ENCODE peak calls at places on chromosomes 2 and 18, in seven cellular contexts. One of them, this sample, is unnamed.

GRCh38 chr2:233204286-233204936 is 47.1 kb upstream of the ATG16L1 start:
- DNase-seq in H9: no peak
- DNase-seq in mesendoderm: no peak
- DNase-seq in IMR-90: no peak
- DNase-seq in H1: no peak
- DNase-seq in mesenchymal stem cell: no peak
- DNase-seq in trophoblast cell: no peak
- DNase-seq in this sample: no peak

GRCh38 chr2:209772316-209772715 is 684 bp downstream of the UNC80 start:
- DNase-seq in H9: no peak
- DNase-seq in mesendoderm: peak
- DNase-seq in IMR-90: no peak
- DNase-seq in H1: no peak
- DNase-seq in mesenchymal stem cell: no peak
- DNase-seq in trophoblast cell: no peak
- DNase-seq in this sample: no peak

GRCh38 chr2:128228894-128229293 is 89.8 kb downstream of the HS6ST1 start:
- DNase-seq in H9: no peak
- DNase-seq in mesendoderm: no peak
- DNase-seq in IMR-90: peak
- DNase-seq in H1: no peak
- DNase-seq in mesenchymal stem cell: peak
- DNase-seq in trophoblast cell: no peak
- DNase-seq in this sample: no peak

GRCh38 chr18:3294435-3295080 is 32.6 kb downstream of the MYL12B start:
- DNase-seq in H9: peak
- DNase-seq in mesendoderm: peak
- DNase-seq in IMR-90: peak
- DNase-seq in H1: no peak
- DNase-seq in mesenchymal stem cell: peak
- DNase-seq in trophoblast cell: peak
- DNase-seq in this sample: no peak

GRCh38 chr2:20398956-20399567 is 47.8 kb upstream of the RHOB start:
- DNase-seq in H9: no peak
- DNase-seq in mesendoderm: no peak
- DNase-seq in IMR-90: peak
- DNase-seq in H1: no peak
- DNase-seq in mesenchymal stem cell: peak
- DNase-seq in trophoblast cell: no peak
- DNase-seq in this sample: no peak

GRCh38 chr18:67973916-67974315 is 457.4 kb upstream of the DSEL start:
- DNase-seq in H9: no peak
- DNase-seq in mesendoderm: no peak
- DNase-seq in IMR-90: no peak
- DNase-seq in H1: no peak
- DNase-seq in mesenchymal stem cell: no peak
- DNase-seq in trophoblast cell: no peak
- DNase-seq in this sample: no peak

GRCh38 chr2:178700922-178701342 is 106.3 kb downstream of the TTN start:
- DNase-seq in H9: no peak
- DNase-seq in mesendoderm: peak
- DNase-seq in IMR-90: peak
- DNase-seq in H1: no peak
- DNase-seq in mesenchymal stem cell: peak
- DNase-seq in trophoblast cell: no peak
- DNase-seq in this sample: peak

GRCh38 chr2:158969717-158970521 is 1.5 kb downstream of the TANC1 start:
- DNase-seq in H9: peak
- DNase-seq in mesendoderm: peak
- DNase-seq in IMR-90: peak
- DNase-seq in H1: no peak
- DNase-seq in mesenchymal stem cell: peak
- DNase-seq in trophoblast cell: peak
- DNase-seq in this sample: peak

GRCh38 chr2:225041871-225042799 is at the start of gene DOCK10:
- DNase-seq in H9: peak
- DNase-seq in mesendoderm: peak
- DNase-seq in IMR-90: peak
- DNase-seq in H1: no peak
- DNase-seq in mesenchymal stem cell: peak
- DNase-seq in trophoblast cell: no peak
- DNase-seq in this sample: peak

DNA sequence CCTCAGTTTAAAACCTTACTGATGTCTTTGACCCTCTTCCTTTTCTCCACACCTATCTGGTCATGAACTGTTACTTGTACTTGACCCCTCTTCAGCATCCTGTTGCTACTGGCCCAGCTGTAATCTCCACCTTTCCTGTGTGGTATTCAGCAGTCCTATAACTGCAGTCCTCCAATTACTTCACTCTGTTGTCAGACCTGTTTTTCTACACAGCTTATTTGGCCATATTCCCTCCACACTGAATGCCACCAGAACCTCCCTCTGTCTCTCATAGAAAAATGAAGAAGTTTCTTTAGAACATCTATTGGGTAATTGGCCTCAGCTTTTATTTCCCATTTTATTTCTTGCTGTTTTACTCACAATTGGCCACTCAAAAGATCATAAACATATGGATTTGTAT is 155.4 kb downstream of the ASXL3 start:
- DNase-seq in H9: no peak
- DNase-seq in mesendoderm: no peak
- DNase-seq in IMR-90: no peak
- DNase-seq in H1: no peak
- DNase-seq in mesenchymal stem cell: no peak
- DNase-seq in trophoblast cell: no peak
- DNase-seq in this sample: no peak
- H2AK5ac ChIP-seq in H9: no peak
- H2AK5ac ChIP-seq in mesendoderm: no peak
- H2AK5ac ChIP-seq in IMR-90: no peak
- H2AK5ac ChIP-seq in H1: no peak
- H2AK5ac ChIP-seq in mesenchymal stem cell: no peak
- H2AK5ac ChIP-seq in trophoblast cell: no peak
- H2AK5ac ChIP-seq in this sample: no peak

GRCh38 chr2:1950474-1950873 is 206.2 kb upstream of the PXDN start:
- DNase-seq in H9: no peak
- DNase-seq in mesendoderm: no peak
- DNase-seq in IMR-90: no peak
- DNase-seq in H1: no peak
- DNase-seq in mesenchymal stem cell: no peak
- DNase-seq in trophoblast cell: no peak
- DNase-seq in this sample: no peak
- H2AK5ac ChIP-seq in H9: no peak
- H2AK5ac ChIP-seq in mesendoderm: no peak
- H2AK5ac ChIP-seq in IMR-90: no peak
- H2AK5ac ChIP-seq in H1: peak
- H2AK5ac ChIP-seq in mesenchymal stem cell: no peak
- H2AK5ac ChIP-seq in trophoblast cell: no peak
- H2AK5ac ChIP-seq in this sample: no peak

DNA sequence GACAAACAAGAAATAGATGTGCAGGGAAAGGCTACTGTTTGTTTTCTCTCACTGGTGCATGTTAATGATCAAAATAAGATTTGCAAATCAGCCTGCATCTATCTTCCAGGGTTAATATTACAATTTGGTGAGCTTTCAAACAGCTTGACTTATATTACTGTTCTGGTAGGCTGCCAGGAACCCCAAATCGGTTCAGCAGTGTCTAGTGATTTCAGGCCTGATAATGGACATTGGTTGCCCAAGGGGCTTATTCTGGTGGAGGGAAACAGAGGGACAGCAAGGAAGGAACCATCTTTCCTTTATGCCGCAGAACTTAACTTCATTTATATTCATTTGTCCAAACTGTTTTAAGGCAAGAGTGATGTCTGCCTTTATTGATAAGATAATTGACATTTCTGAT is 93.8 kb upstream of the REG3A start:
- DNase-seq in H9: no peak
- DNase-seq in mesendoderm: no peak
- DNase-seq in IMR-90: no peak
- DNase-seq in H1: no peak
- DNase-seq in mesenchymal stem cell: no peak
- DNase-seq in trophoblast cell: no peak
- DNase-seq in this sample: no peak
- H2AK5ac ChIP-seq in H9: no peak
- H2AK5ac ChIP-seq in mesendoderm: no peak
- H2AK5ac ChIP-seq in IMR-90: no peak
- H2AK5ac ChIP-seq in H1: no peak
- H2AK5ac ChIP-seq in mesenchymal stem cell: no peak
- H2AK5ac ChIP-seq in trophoblast cell: no peak
- H2AK5ac ChIP-seq in this sample: no peak

DNA sequence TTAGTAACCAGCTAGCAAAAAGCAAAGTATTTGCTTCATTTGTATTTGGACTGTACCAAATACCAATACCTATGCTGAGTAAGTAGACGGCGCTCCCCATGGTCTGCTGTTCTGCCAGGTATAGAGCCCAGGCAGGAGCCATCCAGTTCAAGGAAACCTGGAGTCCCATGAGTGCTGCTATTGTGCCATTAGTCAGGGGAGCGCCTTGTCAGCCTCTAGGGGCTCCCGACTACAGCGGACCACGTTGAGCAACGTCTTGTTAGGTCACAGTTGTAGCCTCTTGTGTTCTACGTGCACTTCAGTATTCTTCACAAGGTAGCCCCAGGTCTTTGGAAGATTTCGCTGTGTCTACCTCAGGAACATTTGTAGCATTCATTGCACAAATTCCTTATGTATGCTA is 21.6 kb upstream of the SLC9A2 start:
- DNase-seq in H9: peak
- DNase-seq in mesendoderm: peak
- DNase-seq in IMR-90: no peak
- DNase-seq in H1: no peak
- DNase-seq in mesenchymal stem cell: no peak
- DNase-seq in trophoblast cell: no peak
- DNase-seq in this sample: no peak
- H2AK5ac ChIP-seq in H9: no peak
- H2AK5ac ChIP-seq in mesendoderm: no peak
- H2AK5ac ChIP-seq in IMR-90: no peak
- H2AK5ac ChIP-seq in H1: no peak
- H2AK5ac ChIP-seq in mesenchymal stem cell: no peak
- H2AK5ac ChIP-seq in trophoblast cell: no peak
- H2AK5ac ChIP-seq in this sample: no peak

GRCh38 chr2:144137269-144137668 is 382.6 kb downstream of the ZEB2 start:
- DNase-seq in H9: no peak
- DNase-seq in mesendoderm: no peak
- DNase-seq in IMR-90: no peak
- DNase-seq in H1: no peak
- DNase-seq in mesenchymal stem cell: no peak
- DNase-seq in trophoblast cell: no peak
- DNase-seq in this sample: no peak
- H2AK5ac ChIP-seq in H9: no peak
- H2AK5ac ChIP-seq in mesendoderm: no peak
- H2AK5ac ChIP-seq in IMR-90: no peak
- H2AK5ac ChIP-seq in H1: no peak
- H2AK5ac ChIP-seq in mesenchymal stem cell: no peak
- H2AK5ac ChIP-seq in trophoblast cell: no peak
- H2AK5ac ChIP-seq in this sample: no peak

GRCh38 chr2:71962350-71962749 is 185.3 kb downstream of the CYP26B1 start:
- DNase-seq in H9: no peak
- DNase-seq in mesendoderm: no peak
- DNase-seq in IMR-90: no peak
- DNase-seq in H1: no peak
- DNase-seq in mesenchymal stem cell: no peak
- DNase-seq in trophoblast cell: no peak
- DNase-seq in this sample: no peak

GRCh38 chr2:71963295-71963694 is 184.4 kb downstream of the CYP26B1 start:
- DNase-seq in H9: no peak
- DNase-seq in mesendoderm: no peak
- DNase-seq in IMR-90: no peak
- DNase-seq in H1: no peak
- DNase-seq in mesenchymal stem cell: no peak
- DNase-seq in trophoblast cell: no peak
- DNase-seq in this sample: no peak

GRCh38 chr2:71965530-71965929 is 182.1 kb downstream of the CYP26B1 start:
- DNase-seq in H9: no peak
- DNase-seq in mesendoderm: no peak
- DNase-seq in IMR-90: no peak
- DNase-seq in H1: no peak
- DNase-seq in mesenchymal stem cell: no peak
- DNase-seq in trophoblast cell: no peak
- DNase-seq in this sample: no peak

GRCh38 chr2:71959494-71959893 is 188.2 kb downstream of the CYP26B1 start:
- DNase-seq in H9: no peak
- DNase-seq in mesendoderm: no peak
- DNase-seq in IMR-90: no peak
- DNase-seq in H1: no peak
- DNase-seq in mesenchymal stem cell: no peak
- DNase-seq in trophoblast cell: no peak
- DNase-seq in this sample: no peak

DNA sequence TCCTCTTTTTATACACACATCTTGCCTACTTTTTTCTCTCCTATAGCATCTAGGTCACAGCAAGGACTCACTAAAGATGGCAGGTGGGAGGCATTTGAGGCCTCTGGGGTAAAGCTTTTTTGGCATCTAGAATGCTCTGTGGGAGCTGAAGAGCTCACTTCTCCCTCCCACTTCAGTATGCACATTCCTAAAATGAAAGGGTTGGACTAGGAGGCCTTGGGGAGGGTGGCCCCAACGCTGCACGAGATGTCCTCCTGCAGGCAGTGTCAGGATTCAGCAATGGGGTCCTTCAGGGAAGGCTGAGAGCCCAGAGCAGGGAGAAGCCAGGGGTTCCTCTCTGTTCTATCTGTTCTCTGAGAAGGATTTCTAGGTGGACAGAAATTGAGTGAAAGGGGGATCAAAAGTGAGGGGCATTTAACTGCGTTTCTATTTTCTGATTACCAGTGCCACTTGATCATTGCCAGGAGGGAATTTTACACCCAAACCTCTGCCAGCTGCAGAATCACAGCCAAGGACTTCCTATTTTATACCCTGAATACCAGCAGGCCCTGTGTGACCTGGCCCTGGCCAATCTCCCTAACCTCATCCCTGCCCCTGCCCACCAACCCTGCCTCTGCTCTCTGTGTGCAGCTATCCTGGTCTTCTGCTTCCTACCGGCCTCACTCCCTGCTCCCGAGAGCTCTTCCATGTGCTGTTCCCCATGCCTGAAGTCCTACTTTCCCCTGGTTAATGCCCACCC is 186.2 kb downstream of the CYP26B1 start:
- DNase-seq in H9: no peak
- DNase-seq in mesendoderm: peak
- DNase-seq in IMR-90: no peak
- DNase-seq in H1: no peak
- DNase-seq in mesenchymal stem cell: no peak
- DNase-seq in trophoblast cell: no peak
- DNase-seq in this sample: no peak
- H2AK5ac ChIP-seq in H9: no peak
- H2AK5ac ChIP-seq in mesendoderm: no peak
- H2AK5ac ChIP-seq in IMR-90: no peak
- H2AK5ac ChIP-seq in H1: no peak
- H2AK5ac ChIP-seq in mesenchymal stem cell: no peak
- H2AK5ac ChIP-seq in trophoblast cell: no peak
- H2AK5ac ChIP-seq in this sample: no peak

DNA sequence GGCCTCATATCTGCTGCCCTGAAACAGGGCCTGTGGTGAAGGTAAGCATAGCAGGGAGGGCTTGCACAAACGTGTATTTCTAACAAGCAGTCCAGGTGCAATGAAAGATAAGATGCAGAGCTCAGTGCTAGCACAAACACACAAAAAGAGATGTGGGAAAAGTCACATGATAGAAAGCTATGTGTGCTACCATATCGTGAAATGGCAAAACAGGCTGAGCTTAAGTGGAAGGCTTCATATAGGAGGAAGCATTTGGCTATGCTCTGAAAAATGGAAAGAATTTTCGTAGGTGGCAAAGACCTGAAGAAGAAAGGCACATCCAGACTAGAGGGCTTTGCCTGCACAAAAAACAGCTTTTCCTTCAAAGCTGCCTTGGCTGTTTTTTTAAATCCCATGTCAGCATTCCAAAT is 10.2 kb downstream of the RSAD2 start:
- DNase-seq in H9: no peak
- DNase-seq in mesendoderm: no peak
- DNase-seq in IMR-90: no peak
- DNase-seq in H1: no peak
- DNase-seq in mesenchymal stem cell: no peak
- DNase-seq in trophoblast cell: no peak
- DNase-seq in this sample: no peak
- H2AK5ac ChIP-seq in H9: no peak
- H2AK5ac ChIP-seq in mesendoderm: no peak
- H2AK5ac ChIP-seq in IMR-90: no peak
- H2AK5ac ChIP-seq in H1: no peak
- H2AK5ac ChIP-seq in mesenchymal stem cell: no peak
- H2AK5ac ChIP-seq in trophoblast cell: no peak
- H2AK5ac ChIP-seq in this sample: no peak